ENCODE peak calls at places on chromosomes 4 and X, in six cellular contexts. One of them, this sample, is unnamed.

GRCh38 chr4:21790437-21791029 is 158.0 kb downstream of the KCNIP4 start:
- DNase-seq in K562: peak
- DNase-seq in HepG2: no peak
- DNase-seq in SK-N-SH: peak
- DNase-seq in HCT116: peak
- DNase-seq in GM12878: no peak
- DNase-seq in this sample: no peak

GRCh38 chrX:9643807-9644206 is 121.8 kb downstream of the GPR143 start:
- DNase-seq in K562: no peak
- DNase-seq in HepG2: no peak
- DNase-seq in SK-N-SH: no peak
- DNase-seq in HCT116: no peak
- DNase-seq in GM12878: no peak
- DNase-seq in this sample: no peak

GRCh38 chr4:73668806-73669205 is 48.6 kb upstream of the RASSF6 start:
- DNase-seq in K562: no peak
- DNase-seq in HepG2: no peak
- DNase-seq in SK-N-SH: no peak
- DNase-seq in HCT116: no peak
- DNase-seq in GM12878: no peak
- DNase-seq in this sample: no peak

GRCh38 chrX:66633541-66633940 is 5.3 kb downstream of the EDA2R start:
- DNase-seq in K562: no peak
- DNase-seq in HepG2: no peak
- DNase-seq in SK-N-SH: no peak
- DNase-seq in HCT116: no peak
- DNase-seq in GM12878: no peak
- DNase-seq in this sample: no peak

GRCh38 chr4:2837110-2837903 is 6.3 kb upstream of the ADD1 start:
- DNase-seq in K562: no peak
- DNase-seq in HepG2: no peak
- DNase-seq in SK-N-SH: peak
- DNase-seq in HCT116: no peak
- DNase-seq in GM12878: no peak
- DNase-seq in this sample: no peak

GRCh38 chrX:16671005-16671404 is 21.0 kb downstream of the S100G start:
- DNase-seq in K562: peak
- DNase-seq in HepG2: peak
- DNase-seq in SK-N-SH: peak
- DNase-seq in HCT116: peak
- DNase-seq in GM12878: no peak
- DNase-seq in this sample: no peak

GRCh38 chr4:54840992-54841768 is 183.4 kb downstream of the KIT start:
- DNase-seq in K562: no peak
- DNase-seq in HepG2: no peak
- DNase-seq in SK-N-SH: peak
- DNase-seq in HCT116: no peak
- DNase-seq in GM12878: no peak
- DNase-seq in this sample: no peak

GRCh38 chr4:114208747-114209146 is 229.3 kb upstream of the ARSJ start:
- DNase-seq in K562: no peak
- DNase-seq in HepG2: no peak
- DNase-seq in SK-N-SH: no peak
- DNase-seq in HCT116: no peak
- DNase-seq in GM12878: no peak
- DNase-seq in this sample: no peak

GRCh38 chr4:189032939-189033338 is 893.7 kb downstream of the TRIML1 start:
- DNase-seq in K562: no peak
- DNase-seq in HepG2: no peak
- DNase-seq in SK-N-SH: no peak
- DNase-seq in HCT116: no peak
- DNase-seq in GM12878: no peak
- DNase-seq in this sample: no peak

GRCh38 chrX:131881194-131881593 is 141.9 kb upstream of the STK26 start:
- DNase-seq in K562: no peak
- DNase-seq in HepG2: no peak
- DNase-seq in SK-N-SH: no peak
- DNase-seq in HCT116: no peak
- DNase-seq in GM12878: no peak
- DNase-seq in this sample: no peak

GRCh38 chr4:165461176-165461835 is 82.5 kb downstream of the CPE start:
- DNase-seq in K562: no peak
- DNase-seq in HepG2: peak
- DNase-seq in SK-N-SH: no peak
- DNase-seq in HCT116: no peak
- DNase-seq in GM12878: no peak
- DNase-seq in this sample: no peak

GRCh38 chr4:88001871-88002270 is 5.6 kb upstream of the PKD2 start:
- DNase-seq in K562: no peak
- DNase-seq in HepG2: no peak
- DNase-seq in SK-N-SH: no peak
- DNase-seq in HCT116: no peak
- DNase-seq in GM12878: no peak
- DNase-seq in this sample: no peak

GRCh38 chr4:82704156-82704555 is 94.4 kb downstream of the SCD5 start:
- DNase-seq in K562: no peak
- DNase-seq in HepG2: no peak
- DNase-seq in SK-N-SH: no peak
- DNase-seq in HCT116: no peak
- DNase-seq in GM12878: no peak
- DNase-seq in this sample: no peak

GRCh38 chrX:22053486-22053885 is 21.4 kb downstream of the PHEX start:
- DNase-seq in K562: no peak
- DNase-seq in HepG2: no peak
- DNase-seq in SK-N-SH: no peak
- DNase-seq in HCT116: no peak
- DNase-seq in GM12878: no peak
- DNase-seq in this sample: no peak

GRCh38 chr4:87884976-87885574 is 52.3 kb downstream of the MEPE start:
- DNase-seq in K562: no peak
- DNase-seq in HepG2: no peak
- DNase-seq in SK-N-SH: peak
- DNase-seq in HCT116: no peak
- DNase-seq in GM12878: no peak
- DNase-seq in this sample: no peak

GRCh38 chr4:40409835-40410234 is 74.7 kb downstream of the CHRNA9 start:
- DNase-seq in K562: no peak
- DNase-seq in HepG2: no peak
- DNase-seq in SK-N-SH: no peak
- DNase-seq in HCT116: no peak
- DNase-seq in GM12878: no peak
- DNase-seq in this sample: no peak

GRCh38 chr4:79597266-79597665 is 189.2 kb upstream of the GK2 start:
- DNase-seq in K562: no peak
- DNase-seq in HepG2: no peak
- DNase-seq in SK-N-SH: no peak
- DNase-seq in HCT116: no peak
- DNase-seq in GM12878: no peak
- DNase-seq in this sample: no peak

GRCh38 chr4:15917297-15917696 is 21.2 kb downstream of the FGFBP1 start:
- DNase-seq in K562: no peak
- DNase-seq in HepG2: no peak
- DNase-seq in SK-N-SH: no peak
- DNase-seq in HCT116: no peak
- DNase-seq in GM12878: no peak
- DNase-seq in this sample: no peak

GRCh38 chr4:3407930-3408792 is 33.6 kb upstream of the HGFAC start:
- DNase-seq in K562: no peak
- DNase-seq in HepG2: peak
- DNase-seq in SK-N-SH: no peak
- DNase-seq in HCT116: no peak
- DNase-seq in GM12878: no peak
- DNase-seq in this sample: no peak

GRCh38 chr4:147539959-147540358 is 59.1 kb downstream of the EDNRA start:
- DNase-seq in K562: no peak
- DNase-seq in HepG2: no peak
- DNase-seq in SK-N-SH: no peak
- DNase-seq in HCT116: no peak
- DNase-seq in GM12878: no peak
- DNase-seq in this sample: no peak

GRCh38 chr4:64705989-64706388 is 296.7 kb upstream of the TECRL start:
- DNase-seq in K562: no peak
- DNase-seq in HepG2: no peak
- DNase-seq in SK-N-SH: no peak
- DNase-seq in HCT116: no peak
- DNase-seq in GM12878: no peak
- DNase-seq in this sample: no peak

GRCh38 chr4:21879187-21879586 is 69.4 kb downstream of the KCNIP4 start:
- DNase-seq in K562: no peak
- DNase-seq in HepG2: peak
- DNase-seq in SK-N-SH: no peak
- DNase-seq in HCT116: no peak
- DNase-seq in GM12878: no peak
- DNase-seq in this sample: no peak

GRCh38 chrX:56564182-56564885 is 907 bp downstream of the UBQLN2 start:
- DNase-seq in K562: no peak
- DNase-seq in HepG2: peak
- DNase-seq in SK-N-SH: peak
- DNase-seq in HCT116: no peak
- DNase-seq in GM12878: no peak
- DNase-seq in this sample: no peak

GRCh38 chrX:2901367-2902036 is 27.6 kb downstream of the ARSD start:
- DNase-seq in K562: no peak
- DNase-seq in HepG2: peak
- DNase-seq in SK-N-SH: no peak
- DNase-seq in HCT116: no peak
- DNase-seq in GM12878: no peak
- DNase-seq in this sample: no peak

GRCh38 chr4:186669159-186669720 is 54.4 kb downstream of the FAT1 start:
- DNase-seq in K562: no peak
- DNase-seq in HepG2: peak
- DNase-seq in SK-N-SH: peak
- DNase-seq in HCT116: no peak
- DNase-seq in GM12878: no peak
- DNase-seq in this sample: no peak
- TF ChIP-seq REST in K562: no peak
- TF ChIP-seq REST in HepG2: no peak
- TF ChIP-seq REST in SK-N-SH: no peak
- TF ChIP-seq REST in HCT116: no peak
- TF ChIP-seq REST in GM12878: no peak
- TF ChIP-seq REST in this sample: no peak

DNA sequence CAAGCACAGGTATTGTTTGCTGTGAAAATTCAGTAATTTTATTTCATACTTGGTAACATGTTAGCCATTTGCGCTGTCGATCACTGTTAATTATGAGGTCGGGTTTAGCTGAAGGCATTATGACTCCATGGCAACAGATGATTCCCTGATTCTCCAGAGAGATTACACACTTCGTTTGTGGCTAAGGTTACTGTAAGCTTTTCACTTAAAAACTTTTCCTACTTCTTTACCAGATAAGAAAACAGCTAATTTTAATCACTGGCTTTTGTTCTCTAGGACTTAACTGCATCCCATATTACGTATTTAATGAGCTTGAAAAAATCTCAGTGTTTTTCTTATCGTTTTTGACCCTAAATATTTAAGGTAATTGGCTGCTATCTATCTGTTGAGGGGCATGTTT is 2.1 kb downstream of the GSTCD start:
- DNase-seq in K562: no peak
- DNase-seq in HepG2: no peak
- DNase-seq in SK-N-SH: peak
- DNase-seq in HCT116: no peak
- DNase-seq in GM12878: no peak
- DNase-seq in this sample: no peak
- TF ChIP-seq SIN3A in K562: no peak
- TF ChIP-seq SIN3A in HepG2: no peak
- TF ChIP-seq SIN3A in SK-N-SH: no peak
- TF ChIP-seq SIN3A in HCT116: no peak
- TF ChIP-seq SIN3A in GM12878: no peak
- TF ChIP-seq SIN3A in this sample: no peak

GRCh38 chr4:150256841-150257273 is 178.6 kb downstream of the DCLK2 start:
- DNase-seq in K562: no peak
- DNase-seq in HepG2: peak
- DNase-seq in SK-N-SH: no peak
- DNase-seq in HCT116: no peak
- DNase-seq in GM12878: no peak
- DNase-seq in this sample: no peak
- H3K4me3 ChIP-seq in K562: no peak
- H3K4me3 ChIP-seq in HepG2: peak
- H3K4me3 ChIP-seq in SK-N-SH: no peak
- H3K4me3 ChIP-seq in HCT116: no peak
- H3K4me3 ChIP-seq in GM12878: no peak
- H3K4me3 ChIP-seq in this sample: no peak

DNA sequence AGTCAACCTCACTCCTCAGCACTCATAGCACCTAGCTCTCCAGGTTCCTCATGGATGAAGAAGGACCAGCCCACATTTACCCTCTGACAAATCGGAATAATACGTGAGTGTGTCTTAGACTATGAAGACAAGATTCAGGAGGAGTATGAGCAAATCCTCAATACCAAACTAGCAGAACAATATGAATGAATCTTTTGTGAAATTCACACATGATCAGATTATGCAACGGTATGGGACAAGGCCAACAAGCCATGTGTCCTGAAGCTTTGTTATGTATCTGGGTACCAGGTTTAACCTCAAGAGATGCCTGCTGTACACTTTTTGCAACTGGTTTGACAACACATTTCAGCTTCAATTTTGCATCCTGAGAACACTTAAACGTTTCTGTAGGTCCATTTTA is 300.1 kb downstream of the OPHN1 start:
- DNase-seq in K562: no peak
- DNase-seq in HepG2: no peak
- DNase-seq in SK-N-SH: no peak
- DNase-seq in HCT116: no peak
- DNase-seq in GM12878: no peak
- DNase-seq in this sample: no peak
- TF ChIP-seq REST in K562: no peak
- TF ChIP-seq REST in HepG2: no peak
- TF ChIP-seq REST in SK-N-SH: no peak
- TF ChIP-seq REST in HCT116: no peak
- TF ChIP-seq REST in GM12878: no peak
- TF ChIP-seq REST in this sample: no peak

GRCh38 chr4:924107-925096 is 7.7 kb downstream of the GAK start:
- DNase-seq in K562: peak
- DNase-seq in HepG2: no peak
- DNase-seq in SK-N-SH: peak
- DNase-seq in HCT116: no peak
- DNase-seq in GM12878: peak
- DNase-seq in this sample: no peak

GRCh38 chr4:925771-926500 is 6.2 kb downstream of the GAK start:
- DNase-seq in K562: no peak
- DNase-seq in HepG2: no peak
- DNase-seq in SK-N-SH: peak
- DNase-seq in HCT116: no peak
- DNase-seq in GM12878: no peak
- DNase-seq in this sample: no peak

GRCh38 chr4:925171-925570 is 6.9 kb downstream of the GAK start:
- DNase-seq in K562: no peak
- DNase-seq in HepG2: no peak
- DNase-seq in SK-N-SH: peak
- DNase-seq in HCT116: no peak
- DNase-seq in GM12878: no peak
- DNase-seq in this sample: no peak

GRCh38 chr4:917992-918391 is 14.1 kb downstream of the GAK start:
- DNase-seq in K562: no peak
- DNase-seq in HepG2: no peak
- DNase-seq in SK-N-SH: peak
- DNase-seq in HCT116: no peak
- DNase-seq in GM12878: no peak
- DNase-seq in this sample: no peak

GRCh38 chr4:921830-922331 is 10.2 kb downstream of the GAK start:
- DNase-seq in K562: no peak
- DNase-seq in HepG2: no peak
- DNase-seq in SK-N-SH: peak
- DNase-seq in HCT116: no peak
- DNase-seq in GM12878: peak
- DNase-seq in this sample: no peak
- TF ChIP-seq SIN3A in K562: no peak
- TF ChIP-seq SIN3A in HepG2: no peak
- TF ChIP-seq SIN3A in SK-N-SH: no peak
- TF ChIP-seq SIN3A in HCT116: no peak
- TF ChIP-seq SIN3A in GM12878: no peak
- TF ChIP-seq SIN3A in this sample: no peak

This sample was measured in Panc1.